ENCODE peak calls at places on chromosome 13, in seven cellular contexts. P, L, X, H, W, C and U are unnamed samples.

GRCh38 chr13:77779461-77780272 is 82.2 kb downstream of the SLAIN1 start:
- DNase-seq in C (no peak), P (no peak), H (peak), W (peak), L (no peak), X (no peak), U (no peak)

GRCh38 chr13:36850790-36851438 is 31.9 kb downstream of the RFXAP start:
- DNase-seq in P (no peak), W (no peak), X (no peak), C (no peak), H (peak), L (no peak), U (no peak)

GRCh38 chr13:64441740-64442139 is 2788.4 kb downstream of the PCDH9 start:
- DNase-seq in C (no peak), W (no peak), H (no peak), L (no peak), X (no peak), P (no peak), U (no peak)

GRCh38 chr13:47433461-47434005 is 536.7 kb upstream of the HTR2A start:
- DNase-seq in P (no peak), H (no peak), L (no peak), W (no peak), C (no peak), X (no peak), U (no peak)

GRCh38 chr13:27379694-27380596 is 44.5 kb upstream of the GTF3A start:
- DNase-seq in L (peak), X (peak), H (peak), P (peak), W (peak), C (no peak), U (no peak)

GRCh38 chr13:45416521-45417125 is 1.6 kb downstream of the SLC25A30 start:
- DNase-seq in H (no peak), L (no peak), C (no peak), P (no peak), X (no peak), W (no peak), U (no peak)

GRCh38 chr13:114148521-114148855 is 16.1 kb upstream of the RASA3 start:
- DNase-seq in X (peak), H (peak), W (no peak), L (peak), C (peak), P (no peak), U (peak)

GRCh38 chr13:113584870-113585671 is 518 bp downstream of the TFDP1 start:
- DNase-seq in X (no peak), L (no peak), H (peak), P (no peak), W (peak), C (peak), U (peak)

GRCh38 chr13:49503951-49504350 is 8.2 kb downstream of the PHF11 start:
- DNase-seq in C (no peak), P (no peak), X (no peak), W (no peak), H (no peak), L (no peak), U (no peak)

GRCh38 chr13:83372786-83373185 is 509.5 kb downstream of the SLITRK1 start:
- DNase-seq in L (no peak), X (no peak), W (no peak), H (no peak), P (no peak), C (no peak), U (no peak)

GRCh38 chr13:47480121-47480520 is 521.0 kb downstream of the SUCLA2 start:
- DNase-seq in W (no peak), P (no peak), L (no peak), X (no peak), C (no peak), H (no peak), U (no peak)

GRCh38 chr13:20729633-20730585 is 26.4 kb downstream of the IL17D start:
- DNase-seq in L (no peak), H (peak), X (no peak), C (no peak), W (no peak), P (no peak), U (no peak)

GRCh38 chr13:20017365-20017711 is 58.8 kb downstream of the ZMYM2 start:
- DNase-seq in X (no peak), P (no peak), H (no peak), C (no peak), L (no peak), W (no peak), U (no peak)

GRCh38 chr13:25171517-25172302 is at the start of gene AMER2:
- DNase-seq in X (no peak), P (peak), C (no peak), L (no peak), H (peak), W (peak), U (no peak)

GRCh38 chr13:40318366-40318765 is 348.1 kb downstream of the FOXO1 start:
- DNase-seq in P (peak), L (no peak), W (peak), C (no peak), X (no peak), H (peak), U (peak)

GRCh38 chr13:30355405-30355741 is 48.0 kb upstream of the KATNAL1 start:
- DNase-seq in C (peak), P (peak), L (no peak), H (peak), X (no peak), W (no peak), U (no peak)

GRCh38 chr13:46775385-46776065 is 21.4 kb downstream of the ESD start:
- DNase-seq in L (no peak), C (no peak), W (no peak), P (no peak), H (no peak), X (no peak), U (no peak)

GRCh38 chr13:109737606-109738005 is 48.8 kb downstream of the IRS2 start:
- DNase-seq in C (no peak), P (no peak), H (no peak), W (no peak), X (no peak), L (no peak), U (no peak)

GRCh38 chr13:113245858-113246791 is 36.7 kb downstream of the CUL4A start:
- DNase-seq in L (no peak), W (no peak), P (no peak), C (no peak), H (peak), X (no peak), U (no peak)

GRCh38 chr13:98869408-98870090 is 108.3 kb downstream of the DOCK9 start:
- DNase-seq in W (peak), C (no peak), P (peak), X (no peak), H (no peak), L (no peak), U (no peak)